ENCODE peak calls at places on chromosomes 4 and X, in nine cellular contexts. T is T47D; R is stimulated activated CD4-positive, alpha-beta T cell treated with anti-CD3 and anti-CD28 coated beads, Interleukin-15, amount 100 ng/mL, for 24 hours; S is body of pancreas; B is stimulated activated CD8-positive, alpha-beta memory T cell treated with anti-CD3 and anti-CD28 coated beads, Interleukin-7, amount 100 ng/mL, for 24 hours; D is left ventricle myocardium inferior; O is ascending aorta; Q is NCI-H146; K is HFF-Myc. E is an unnamed sample.

GRCh38 chrX:49184294-49185061 is 1.7 kb downstream of the PRICKLE3 start:
- DNase-seq in T (peak), R (peak), S (peak), B (no peak), D (peak), O (peak), Q (peak), K (peak), E (peak)

GRCh38 chr4:52958232-52958631 is 96.1 kb downstream of the RASL11B start:
- DNase-seq in T (no peak), R (no peak), S (no peak), B (no peak), D (no peak), O (no peak), Q (no peak), K (no peak), E (no peak)

GRCh38 chr4:153655004-153655541 is 29.0 kb upstream of the TLR2 start:
- DNase-seq in T (no peak), R (no peak), S (no peak), B (no peak), D (no peak), O (no peak), Q (no peak), K (no peak), E (no peak)

GRCh38 chr4:185892165-185892564 is 80.2 kb upstream of the SORBS2 start:
- DNase-seq in T (peak), R (no peak), S (no peak), B (no peak), D (no peak), O (no peak), Q (no peak), K (no peak), E (no peak)

GRCh38 chr4:23268072-23268771 is 575.5 kb downstream of the GBA3 start:
- DNase-seq in T (no peak), R (no peak), S (no peak), B (no peak), D (no peak), O (no peak), Q (peak), K (no peak), E (no peak)

GRCh38 chr4:6525474-6525873 is 49.5 kb upstream of the MAN2B2 start:
- DNase-seq in T (no peak), R (no peak), S (no peak), B (no peak), D (no peak), O (no peak), Q (no peak), K (no peak), E (no peak)

GRCh38 chr4:87060957-87061356 is 126.1 kb downstream of the AFF1 start:
- DNase-seq in T (no peak), R (peak), S (no peak), B (no peak), D (no peak), O (no peak), Q (no peak), K (no peak), E (no peak)

GRCh38 chr4:8393593-8394038 is 46.9 kb downstream of the ACOX3 start:
- DNase-seq in T (no peak), R (no peak), S (no peak), B (no peak), D (peak), O (no peak), Q (no peak), K (peak), E (no peak)

GRCh38 chrX:103310592-103311400 is at the start of gene BEX2:
- DNase-seq in T (peak), R (peak), S (peak), B (peak), D (peak), O (no peak), Q (peak), K (no peak), E (peak)

GRCh38 chrX:118521435-118521834 is 25.8 kb downstream of the DOCK11 start:
- DNase-seq in T (no peak), R (no peak), S (no peak), B (no peak), D (no peak), O (no peak), Q (no peak), K (no peak), E (no peak)

GRCh38 chrX:74280759-74281158 is 23.2 kb upstream of the ZCCHC13 start:
- DNase-seq in T (no peak), R (no peak), S (no peak), B (no peak), D (no peak), O (no peak), Q (no peak), K (no peak), E (no peak)

GRCh38 chr4:89549907-89550306 is 242.3 kb upstream of the GPRIN3 start:
- DNase-seq in T (no peak), R (no peak), S (no peak), B (no peak), D (no peak), O (no peak), Q (no peak), K (peak), E (no peak)

GRCh38 chrX:125094901-125095300 is 224.8 kb upstream of the TEX13C start:
- DNase-seq in T (no peak), R (no peak), S (no peak), B (no peak), D (no peak), O (no peak), Q (no peak), K (no peak), E (no peak)

GRCh38 chr4:6562931-6563901 is 11.8 kb upstream of the MAN2B2 start:
- DNase-seq in T (no peak), R (peak), S (no peak), B (no peak), D (no peak), O (no peak), Q (peak), K (no peak), E (no peak)